ENCODE peak calls at places on chromosome 4, in eight cellular contexts. U, S, M, I, R, F, B and E are unnamed samples. For H3K4me1, the result is how much of the 10 kb centered on the place peaks cover.

GRCh38 chr4:183478123-183478522 is 26.7 kb upstream of the ING2 start:
- DNase-seq in M (no peak), B (no peak), U (no peak), I (no peak), F (no peak), S (no peak), R (no peak), E (no peak)

GRCh38 chr4:76614589-76614988 is 179.6 kb downstream of the SHROOM3 start:
- DNase-seq in U (no peak), R (no peak), F (no peak), I (no peak), S (peak), M (no peak), B (no peak), E (no peak)

GRCh38 chr4:1855334-1856070 is 454 bp downstream of the LETM1 start:
- DNase-seq in B (peak), I (peak), R (peak), S (no peak), M (no peak), U (no peak), F (no peak), E (peak)

GRCh38 chr4:149997881-149998421 is 80.3 kb upstream of the DCLK2 start:
- DNase-seq in B (no peak), I (no peak), S (peak), U (no peak), M (peak), F (peak), R (no peak), E (no peak)

GRCh38 chr4:140326395-140326993 is 47.0 kb upstream of the SCOC start:
- DNase-seq in S (peak), F (peak), I (no peak), B (no peak), R (no peak), M (peak), U (no peak), E (peak)

GRCh38 chr4:44679060-44679459 is 840 bp downstream of the GUF1 start:
- DNase-seq in S (no peak), F (no peak), B (no peak), I (no peak), U (no peak), M (no peak), R (no peak), E (peak)

GRCh38 chr4:18480928-18481327 is 459.4 kb upstream of the LCORL start:
- DNase-seq in B (no peak), U (no peak), I (no peak), S (no peak), F (no peak), M (no peak), R (no peak), E (no peak)

GRCh38 chr4:129014566-129015509 is 78.5 kb downstream of the SCLT1 start:
- DNase-seq in U (no peak), I (no peak), R (no peak), F (no peak), M (no peak), S (peak), B (no peak), E (no peak)

GRCh38 chr4:112591593-112591992 is 45.1 kb downstream of the ZGRF1 start:
- DNase-seq in F (no peak), B (no peak), S (no peak), U (no peak), R (no peak), I (no peak), M (no peak), E (no peak)

GRCh38 chr4:54228563-54229501 is at the start of gene PDGFRA:
- DNase-seq in F (no peak), I (peak), B (peak), M (no peak), S (peak), R (peak), U (peak), E (no peak)

GRCh38 chr4:75142377-75142776 is 209.5 kb downstream of the PARM1 start:
- DNase-seq in R (no peak), S (peak), I (no peak), B (no peak), M (no peak), F (peak), U (no peak), E (no peak)

GRCh38 chr4:12488672-12489071 is 995.5 kb downstream of the RAB28 start:
- DNase-seq in U (no peak), S (no peak), B (peak), R (peak), I (no peak), F (no peak), M (no peak), E (no peak)

GRCh38 chr4:184448828-184449227 is 25.5 kb downstream of the IRF2 start:
- DNase-seq in F (peak), S (peak), B (peak), R (peak), I (peak), U (no peak), M (no peak), E (no peak)

GRCh38 chr4:175813126-175813715 is 1.2 kb upstream of the GPM6A start:
- DNase-seq in S (no peak), M (no peak), F (no peak), I (no peak), B (no peak), R (no peak), U (no peak), E (no peak)

GRCh38 chr4:113636438-113636818 is 125.1 kb downstream of the CAMK2D start:
- DNase-seq in U (no peak), R (no peak), S (no peak), F (no peak), I (no peak), M (no peak), B (no peak), E (peak)

GRCh38 chr4:113637823-113638691 is 123.5 kb downstream of the CAMK2D start:
- DNase-seq in M (no peak), S (no peak), B (no peak), I (no peak), U (no peak), F (no peak), R (no peak), E (peak)

GRCh38 chr4:113637363-113637762 is 124.2 kb downstream of the CAMK2D start:
- DNase-seq in U (no peak), I (no peak), B (no peak), S (peak), M (no peak), F (peak), R (no peak), E (no peak)

GRCh38 chr4:113635739-113636437 is 125.7 kb downstream of the CAMK2D start:
- DNase-seq in M (no peak), U (no peak), F (no peak), I (no peak), S (peak), R (no peak), B (peak), E (no peak)

DNA sequence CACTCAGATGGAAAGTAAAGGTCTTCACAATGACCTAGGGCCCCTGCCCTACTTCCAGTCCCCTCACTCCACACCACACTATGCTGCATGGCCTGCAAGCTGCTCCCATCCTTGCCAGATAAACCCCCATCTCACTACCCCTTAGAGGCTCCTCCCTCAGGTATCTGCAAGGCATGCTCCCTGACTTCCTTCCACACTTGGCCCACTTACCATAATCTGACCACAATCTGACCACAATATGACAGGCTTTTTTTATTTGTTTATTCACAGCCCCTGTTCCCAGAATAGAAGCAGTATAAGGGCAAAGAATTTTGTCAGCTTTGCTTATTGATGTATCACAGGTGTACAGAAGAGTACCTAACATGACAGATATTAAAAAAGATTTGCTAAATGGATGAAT is 124.7 kb downstream of the CAMK2D start:
- DNase-seq in F (peak), B (no peak), M (no peak), R (no peak), S (peak), U (no peak), I (no peak), E (peak)
- H3K4me1 ChIP-seq in F (under half), B (half or more), M (under half), R (under half), S (under half), U (under half), I (half or more), E (half or more)

DNA sequence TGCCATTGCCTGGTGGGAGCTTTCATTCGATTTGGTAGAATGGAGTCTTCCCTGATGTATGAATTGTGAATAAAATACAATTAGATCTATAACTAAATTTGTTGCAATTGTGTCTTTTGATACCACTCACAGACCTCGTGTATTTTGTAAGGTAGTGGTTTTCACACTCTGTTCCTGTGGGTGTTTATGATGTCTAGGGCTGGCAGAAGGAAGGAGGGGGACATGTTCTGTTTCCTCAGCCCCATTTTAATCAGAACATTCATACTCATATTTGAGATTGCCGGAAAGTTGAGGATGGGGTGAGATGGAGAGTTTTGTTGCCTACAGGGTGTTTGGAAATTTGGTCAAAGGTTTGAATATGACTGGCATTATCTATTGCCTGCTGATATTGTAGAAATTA is 42.9 kb downstream of the PTTG2 start:
- DNase-seq in F (no peak), R (no peak), I (no peak), B (no peak), S (no peak), U (no peak), M (no peak), E (no peak)
- H3K4me1 ChIP-seq in F (under half), R (under half), I (under half), B (under half), S (under half), U (under half), M (under half), E (under half)

GRCh38 chr4:48189731-48190130 is 55.7 kb upstream of the TXK start:
- DNase-seq in S (no peak), B (no peak), R (no peak), M (no peak), U (no peak), I (no peak), F (no peak), E (no peak)

GRCh38 chr4:48191758-48192157 is 57.7 kb upstream of the TXK start:
- DNase-seq in F (no peak), M (no peak), B (no peak), U (no peak), R (no peak), I (no peak), S (no peak), E (no peak)

GRCh38 chr4:48187813-48188212 is 53.8 kb upstream of the TXK start:
- DNase-seq in S (no peak), U (no peak), B (no peak), I (no peak), F (no peak), M (no peak), R (no peak), E (no peak)

GRCh38 chr4:48193096-48193836 is 59.2 kb upstream of the TXK start:
- DNase-seq in R (no peak), B (no peak), U (no peak), M (no peak), F (no peak), I (no peak), S (no peak), E (no peak)

GRCh38 chr4:48190839-48191238 is 56.8 kb upstream of the TXK start:
- DNase-seq in B (no peak), R (no peak), S (no peak), M (no peak), F (no peak), U (no peak), I (no peak), E (peak)
- H3K4me1 ChIP-seq in B (under half), R (under half), S (under half), M (under half), F (under half), U (under half), I (under half), E (under half)

GRCh38 chr4:5558502-5558901 is 149.9 kb downstream of the EVC2 start:
- DNase-seq in B (no peak), I (no peak), R (no peak), S (no peak), F (no peak), M (no peak), U (no peak), E (no peak)
- H3K4me1 ChIP-seq in B (under half), I (under half), R (under half), S (under half), F (under half), M (under half), U (under half), E (under half)

GRCh38 chr4:83728191-83728590 is 192.3 kb downstream of the GPAT3 start:
- DNase-seq in M (no peak), I (no peak), F (no peak), U (no peak), B (no peak), S (no peak), R (no peak), E (no peak)
- H3K4me1 ChIP-seq in M (under half), I (under half), F (under half), U (under half), B (under half), S (under half), R (under half), E (under half)

GRCh38 chr4:158007566-158007965 is 165.3 kb downstream of the GASK1B start:
- DNase-seq in B (no peak), I (no peak), S (no peak), F (no peak), U (no peak), R (no peak), M (no peak), E (no peak)
- H3K4me1 ChIP-seq in B (under half), I (under half), S (under half), F (under half), U (under half), R (under half), M (under half), E (under half)

DNA sequence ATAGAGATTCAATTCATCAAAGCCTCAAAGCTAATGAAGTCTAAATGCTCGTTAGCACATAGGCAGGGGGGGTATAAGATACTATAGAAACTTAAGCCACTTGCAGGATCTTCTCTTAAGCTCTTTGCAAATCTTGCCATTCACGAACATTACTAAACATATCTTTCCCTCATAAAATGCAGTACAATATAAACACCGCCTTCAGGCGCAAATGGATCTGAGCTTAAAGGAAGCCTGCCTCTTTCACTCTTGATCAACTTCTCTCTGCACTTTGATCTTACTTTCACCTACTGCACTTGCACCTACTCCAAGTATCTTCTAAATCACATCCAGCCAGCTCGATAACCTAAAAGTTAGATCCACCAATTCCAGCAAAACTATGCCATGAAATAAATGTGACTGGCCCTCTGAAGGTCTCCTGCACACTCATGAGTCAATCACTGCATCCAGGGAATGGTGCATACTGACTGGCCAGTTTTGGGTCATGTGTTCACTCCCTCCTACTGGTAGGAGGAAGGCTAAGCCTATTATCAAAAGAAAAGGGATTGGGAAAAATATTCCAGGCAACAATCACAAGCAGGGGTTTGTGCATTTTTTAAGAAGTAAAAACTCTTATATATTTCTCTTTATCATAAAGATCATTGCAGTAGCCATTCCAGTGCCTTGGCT is 222.1 kb downstream of the PPP3CA start:
- DNase-seq in F (no peak), I (no peak), S (no peak), M (no peak), U (no peak), R (no peak), B (no peak), E (no peak)
- H3K4me1 ChIP-seq in F (under half), I (under half), S (under half), M (half or more), U (under half), R (under half), B (under half), E (under half)

DNA sequence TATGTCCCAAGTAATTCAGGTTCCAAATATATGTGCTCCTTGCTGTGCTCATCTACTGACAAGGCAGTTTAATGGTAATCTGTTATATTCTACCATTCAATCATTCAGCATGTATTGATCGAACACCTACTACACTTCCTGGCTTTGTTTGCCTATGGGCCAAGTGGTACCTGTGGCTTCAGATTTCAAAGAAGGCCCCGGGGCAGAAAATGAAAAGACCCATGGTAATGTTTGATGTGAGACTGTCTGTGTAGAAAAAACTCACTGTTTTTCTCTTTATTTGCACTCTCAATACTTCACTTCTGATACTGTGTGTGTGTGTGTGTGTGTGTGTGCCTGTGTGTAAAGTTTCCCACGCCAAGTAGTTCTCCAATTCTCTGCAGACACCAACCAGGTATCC is 61.0 kb upstream of the FRAS1 start:
- DNase-seq in F (no peak), R (no peak), U (no peak), M (no peak), I (no peak), S (no peak), B (no peak), E (no peak)
- H3K4me1 ChIP-seq in F (under half), R (under half), U (under half), M (under half), I (under half), S (under half), B (under half), E (under half)

GRCh38 chr4:2934813-2935761 is 28.1 kb downstream of the NOP14 start:
- DNase-seq in M (peak), S (peak), R (peak), U (peak), I (peak), B (peak), F (peak), E (peak)
- H3K4me1 ChIP-seq in M (under half), S (under half), R (under half), U (under half), I (under half), B (under half), F (under half), E (half or more)

GRCh38 chr4:72319596-72319995 is 249.4 kb downstream of the ADAMTS3 start:
- DNase-seq in M (no peak), U (no peak), B (no peak), R (no peak), F (peak), I (no peak), S (peak), E (no peak)
- H3K4me1 ChIP-seq in M (under half), U (under half), B (under half), R (under half), F (under half), I (under half), S (under half), E (under half)